ENCODE peak calls at places on chromosome 20, in five cellular contexts. T, F, R, Y and J are unnamed samples.

GRCh38 chr20:56826306-56826970 is 197.3 kb downstream of the TFAP2C start:
- DNase-seq in T (no peak), F (no peak), R (no peak), Y (no peak), J (no peak)

GRCh38 chr20:50187403-50188051 is 3.1 kb upstream of the CEBPB start:
- DNase-seq in T (peak), F (no peak), R (no peak), Y (peak), J (no peak)

GRCh38 chr20:56788671-56789610 is 159.8 kb downstream of the TFAP2C start:
- DNase-seq in T (no peak), F (no peak), R (no peak), Y (no peak), J (no peak)

GRCh38 chr20:40416274-40416673 is 272.8 kb downstream of the MAFB start:
- DNase-seq in T (no peak), F (no peak), R (no peak), Y (peak), J (no peak)

GRCh38 chr20:49646126-49646525 is 67.6 kb downstream of the B4GALT5 start:
- DNase-seq in T (peak), F (no peak), R (no peak), Y (no peak), J (no peak)

GRCh38 chr20:62631336-62632317 is 10.7 kb upstream of the SLCO4A1 start:
- DNase-seq in T (no peak), F (no peak), R (no peak), Y (no peak), J (no peak)

GRCh38 chr20:57399587-57400261 is 8.5 kb downstream of the RBM38 start:
- DNase-seq in T (no peak), F (no peak), R (peak), Y (no peak), J (no peak)

GRCh38 chr20:59094576-59094975 is 52.0 kb upstream of the PRELID3B start:
- DNase-seq in T (no peak), F (no peak), R (no peak), Y (no peak), J (no peak)

GRCh38 chr20:60254901-60255411 is 296.7 kb downstream of the CDH26 start:
- DNase-seq in T (peak), F (peak), R (no peak), Y (no peak), J (no peak)

GRCh38 chr20:49074521-49074920 is 28.4 kb downstream of the CSE1L start:
- DNase-seq in T (no peak), F (no peak), R (no peak), Y (no peak), J (no peak)

GRCh38 chr20:9344080-9344920 is 170.1 kb upstream of the LAMP5 start:
- DNase-seq in T (peak), F (no peak), R (no peak), Y (no peak), J (no peak)

GRCh38 chr20:33822423-33822822 is 11.3 kb downstream of the CHMP4B start:
- DNase-seq in T (no peak), F (no peak), R (no peak), Y (no peak), J (no peak)

GRCh38 chr20:58905236-58905635 is 52.7 kb downstream of the GNAS start:
- DNase-seq in T (no peak), F (no peak), R (no peak), Y (no peak), J (no peak)

GRCh38 chr20:50029697-50030428 is 47.1 kb downstream of the SNAI1 start:
- DNase-seq in T (peak), F (peak), R (no peak), Y (no peak), J (no peak)

GRCh38 chr20:50379049-50379990 is 130.9 kb upstream of the PTPN1 start:
- DNase-seq in T (peak), F (peak), R (peak), Y (peak), J (peak)

GRCh38 chr20:36507746-36508145 is 33.6 kb upstream of the MYL9 start:
- DNase-seq in T (no peak), F (no peak), R (no peak), Y (no peak), J (peak)

GRCh38 chr20:22795897-22796296 is 211.5 kb upstream of the FOXA2 start:
- DNase-seq in T (peak), F (no peak), R (no peak), Y (peak), J (no peak)

GRCh38 chr20:40562031-40562430 is 127.0 kb downstream of the MAFB start:
- DNase-seq in T (peak), F (no peak), R (no peak), Y (peak), J (no peak)

GRCh38 chr20:17969276-17969883 is 562 bp downstream of the MGME1 start:
- DNase-seq in T (no peak), F (peak), R (no peak), Y (peak), J (no peak)

GRCh38 chr20:59787186-59787890 is 146.1 kb downstream of the SYCP2 start:
- DNase-seq in T (no peak), F (no peak), R (no peak), Y (no peak), J (no peak)

GRCh38 chr20:20410678-20411077 is 42.8 kb downstream of the INSM1 start:
- DNase-seq in T (no peak), F (peak), R (no peak), Y (peak), J (peak)

GRCh38 chr20:41340327-41341055 is at the start of gene LPIN3:
- DNase-seq in T (peak), F (peak), R (peak), Y (peak), J (peak)

GRCh38 chr20:24001901-24002405 is 13.4 kb upstream of the GGTLC1 start:
- DNase-seq in T (no peak), F (no peak), R (no peak), Y (no peak), J (no peak)

GRCh38 chr20:61588356-61589054 is 336.4 kb downstream of the CDH4 start:
- DNase-seq in T (peak), F (no peak), R (no peak), Y (no peak), J (no peak)

GRCh38 chr20:1567392-1568165 is 10.1 kb upstream of the SIRPD start:
- DNase-seq in T (peak), F (no peak), R (no peak), Y (no peak), J (no peak)

GRCh38 chr20:56469077-56469449 is 636 bp downstream of the RTF2 start:
- DNase-seq in T (no peak), F (no peak), R (no peak), Y (no peak), J (no peak)

GRCh38 chr20:2237059-2237458 is 58.7 kb upstream of the TGM3 start:
- DNase-seq in T (peak), F (no peak), R (no peak), Y (peak), J (peak)

GRCh38 chr20:23164176-23164601 is 78.1 kb upstream of the CD93 start:
- DNase-seq in T (no peak), F (no peak), R (no peak), Y (peak), J (no peak)

GRCh38 chr20:5731753-5732366 is 18.3 kb upstream of the SHLD1 start:
- DNase-seq in T (no peak), F (no peak), R (no peak), Y (no peak), J (no peak)

GRCh38 chr20:62235001-62235776 is 3.1 kb upstream of the OSBPL2 start:
- DNase-seq in T (no peak), F (peak), R (no peak), Y (no peak), J (no peak)

GRCh38 chr20:62908971-62909791 is 17.1 kb downstream of the DIDO1 start:
- DNase-seq in T (no peak), F (no peak), R (no peak), Y (no peak), J (no peak)

GRCh38 chr20:59997886-59998285 is 39.7 kb downstream of the CDH26 start:
- DNase-seq in T (no peak), F (no peak), R (no peak), Y (no peak), J (no peak)

GRCh38 chr20:59598625-59599310 is 5.6 kb upstream of the PHACTR3 start:
- DNase-seq in T (no peak), F (peak), R (peak), Y (no peak), J (no peak)

GRCh38 chr20:11266571-11266970 is 592.8 kb upstream of the JAG1 start:
- DNase-seq in T (no peak), F (no peak), R (no peak), Y (no peak), J (no peak)

GRCh38 chr20:11270566-11270965 is 596.8 kb upstream of the JAG1 start:
- DNase-seq in T (no peak), F (no peak), R (no peak), Y (no peak), J (no peak)

GRCh38 chr20:11267131-11267761 is 593.4 kb upstream of the JAG1 start:
- DNase-seq in T (peak), F (peak), R (no peak), Y (peak), J (no peak)

GRCh38 chr20:11271319-11271718 is 597.5 kb upstream of the JAG1 start:
- DNase-seq in T (no peak), F (peak), R (peak), Y (no peak), J (no peak)

DNA sequence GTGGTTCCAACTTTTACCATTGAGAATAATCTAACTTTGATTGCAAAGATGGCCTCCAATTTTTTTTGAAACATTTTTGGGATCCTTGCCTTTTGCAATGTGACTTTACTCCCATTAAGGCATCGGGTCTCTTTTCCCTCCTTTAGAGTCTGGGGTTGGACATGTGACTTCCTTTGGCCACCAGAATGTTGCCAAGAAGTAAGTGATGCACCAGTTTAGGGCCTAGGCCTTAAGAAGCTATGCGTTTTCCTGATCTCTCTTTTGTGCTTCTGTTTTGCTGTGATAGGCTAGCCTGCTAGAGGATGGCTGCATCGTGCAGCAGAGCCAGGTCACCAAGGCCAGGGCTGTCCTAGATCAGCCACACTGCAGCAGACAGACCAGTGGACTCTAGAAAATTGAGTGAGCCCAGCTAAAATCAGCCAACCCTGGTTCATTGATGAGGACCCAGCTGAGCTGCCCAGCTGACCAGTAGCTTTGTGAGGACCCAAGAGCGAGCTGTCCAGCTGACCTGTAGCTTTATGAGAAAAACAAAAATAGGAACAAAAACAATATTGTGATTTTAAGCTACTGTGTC is 594.0 kb upstream of the JAG1 start:
- DNase-seq in T (peak), F (no peak), R (no peak), Y (no peak), J (no peak)
- H3K27ac ChIP-seq in T (peak), F (peak), R (peak), Y (no peak), J (no peak)

DNA sequence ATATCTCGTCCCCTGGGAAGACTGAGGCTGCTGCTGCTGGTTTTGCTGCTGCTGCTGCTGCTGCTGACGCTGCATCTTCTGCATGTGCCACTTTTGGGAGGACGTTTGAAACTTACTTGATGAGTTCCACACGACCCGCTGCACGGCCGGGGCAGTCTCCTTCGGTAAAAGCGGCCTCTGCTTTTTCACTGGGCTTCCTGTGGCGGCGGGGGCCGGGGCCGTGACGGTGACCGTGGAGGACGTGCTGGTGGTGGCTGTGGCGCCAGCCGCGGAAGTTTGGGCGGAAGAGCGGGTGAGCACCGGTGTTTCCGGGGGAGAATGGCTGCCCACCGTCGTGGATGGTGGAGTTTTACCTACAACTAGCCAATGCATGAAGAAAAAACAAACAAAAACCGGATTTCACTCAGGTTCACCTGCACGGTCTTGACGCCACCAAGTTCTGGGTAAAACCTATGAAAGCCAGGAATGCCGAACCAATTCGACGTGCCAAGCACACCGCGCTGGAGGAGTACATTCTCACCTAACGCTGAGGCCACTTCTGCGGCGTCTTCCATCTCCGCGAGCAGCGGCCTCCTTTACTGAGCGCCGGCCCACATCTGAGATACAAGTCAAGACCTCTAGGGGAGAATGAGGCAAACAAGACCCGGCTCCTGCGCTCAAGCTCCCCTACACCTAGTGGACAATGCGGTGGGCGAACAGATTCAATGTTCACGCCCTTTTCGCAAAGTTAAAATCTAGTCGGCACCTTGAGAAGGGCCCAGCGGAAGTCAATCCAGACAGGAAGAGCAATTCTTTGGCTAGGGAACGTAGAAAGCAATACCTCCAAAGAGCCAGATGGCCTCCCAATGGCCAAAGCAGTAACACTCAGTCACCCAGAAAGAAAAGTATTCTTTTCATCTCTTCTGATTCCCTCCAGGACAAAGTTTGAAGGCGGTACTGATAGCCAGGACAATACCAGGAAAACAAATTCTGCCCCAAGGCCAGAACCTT is 117.4 kb downstream of the ZMYND8 start:
- DNase-seq in T (no peak), F (no peak), R (no peak), Y (no peak), J (no peak)
- TF ChIP-seq CTCF in T (no peak), F (no peak), R (no peak), Y (no peak), J (no peak)

GRCh38 chr20:44955270-44955669 is 4.9 kb downstream of the TOMM34 start:
- DNase-seq in T (no peak), F (no peak), R (no peak), Y (no peak), J (no peak)
- H3K4me3 ChIP-seq in T (no peak), F (no peak), R (no peak), Y (no peak), J (no peak)

DNA sequence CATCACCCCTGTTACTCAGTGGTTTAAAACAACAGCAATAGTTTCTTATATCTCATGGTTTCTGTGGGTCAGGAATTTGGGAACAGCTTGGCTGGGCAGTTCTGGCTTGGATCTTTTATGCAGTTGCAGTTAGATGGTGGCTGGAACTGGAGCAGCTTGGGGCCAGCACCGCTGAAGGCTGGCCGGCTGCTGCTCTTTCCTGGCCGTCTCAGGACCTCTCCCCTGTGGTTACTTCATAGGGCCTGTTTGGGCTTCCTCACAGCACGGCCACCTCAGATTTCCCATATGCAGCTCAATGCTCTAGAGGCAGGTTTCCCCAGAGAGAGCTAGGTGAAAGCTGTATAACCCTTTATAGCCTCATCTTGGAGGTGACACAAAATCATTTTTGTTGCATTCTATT is 15.6 kb downstream of the PKIG start:
- DNase-seq in T (no peak), F (no peak), R (no peak), Y (no peak), J (no peak)
- H3K27ac ChIP-seq in T (no peak), F (peak), R (peak), Y (peak), J (peak)

DNA sequence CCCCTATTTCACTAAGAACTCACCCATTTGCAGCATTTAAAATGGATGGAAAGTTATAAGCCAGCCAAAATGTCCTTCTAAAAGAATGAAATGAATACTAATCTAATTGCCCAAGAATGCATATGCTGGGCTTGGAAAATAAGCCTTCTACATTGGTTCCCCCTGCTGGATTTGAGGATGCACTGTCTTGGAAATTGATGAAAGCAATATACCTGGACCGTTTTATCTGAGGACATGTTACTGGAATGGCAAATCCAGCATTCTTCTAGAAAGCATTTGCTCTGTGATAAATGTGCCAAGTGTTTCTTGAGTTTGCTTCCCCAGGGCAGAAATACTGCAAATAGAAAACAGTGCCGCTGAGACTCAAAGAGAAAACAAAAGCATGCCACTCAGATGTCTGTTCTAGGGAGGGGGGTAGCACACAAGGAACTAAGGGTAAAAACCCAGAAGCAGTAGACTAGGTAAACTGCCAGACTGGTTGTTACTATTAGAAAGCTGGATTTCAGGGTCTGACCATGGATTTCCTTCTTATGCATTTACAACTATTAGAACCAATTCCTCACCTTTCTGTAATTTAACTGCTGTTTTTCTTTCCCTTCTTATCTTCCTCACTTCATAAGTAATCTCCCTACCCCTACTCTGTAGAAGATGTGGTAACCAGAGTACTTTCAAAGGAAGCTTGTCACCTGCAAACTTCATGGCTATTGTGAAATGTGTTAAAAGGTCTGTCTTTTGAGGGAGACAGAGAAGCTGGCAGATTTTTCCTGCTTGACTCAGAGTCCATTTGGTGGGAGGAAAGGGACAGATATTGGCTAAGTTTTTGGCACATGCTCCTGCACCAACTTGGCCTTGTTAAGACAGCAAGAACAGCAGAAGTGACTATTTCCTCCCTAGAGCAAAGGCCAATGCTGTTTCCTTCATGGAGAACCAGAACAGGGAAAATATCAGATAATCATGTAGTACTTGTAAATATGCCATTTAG is 642.6 kb downstream of the KIF16B start:
- DNase-seq in T (peak), F (peak), R (no peak), Y (no peak), J (no peak)
- TF ChIP-seq CTCF in T (peak), F (peak), R (peak), Y (no peak), J (peak)

DNA sequence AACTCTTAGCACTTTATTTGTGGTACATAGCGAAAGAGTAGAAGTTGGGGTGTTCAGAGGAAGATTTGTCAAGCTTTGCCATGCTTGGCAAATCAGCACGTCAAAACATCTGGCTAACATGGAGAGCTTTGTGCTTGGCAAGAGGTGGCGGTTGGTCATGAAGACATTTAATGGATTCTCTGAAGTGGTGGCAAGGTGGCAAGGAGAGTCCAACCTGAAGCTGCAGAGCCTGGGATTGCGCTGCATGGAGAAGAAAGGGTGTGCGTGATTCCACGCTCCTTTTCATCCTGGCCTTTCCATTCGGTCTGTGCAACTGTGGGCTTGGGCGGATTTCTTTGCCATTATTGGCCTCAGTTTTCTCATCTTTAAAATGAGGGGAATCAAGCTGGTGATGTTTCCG is 3.1 kb downstream of the PYGB start:
- DNase-seq in T (no peak), F (no peak), R (no peak), Y (peak), J (no peak)
- H3K4me3 ChIP-seq in T (peak), F (no peak), R (no peak), Y (no peak), J (no peak)

DNA sequence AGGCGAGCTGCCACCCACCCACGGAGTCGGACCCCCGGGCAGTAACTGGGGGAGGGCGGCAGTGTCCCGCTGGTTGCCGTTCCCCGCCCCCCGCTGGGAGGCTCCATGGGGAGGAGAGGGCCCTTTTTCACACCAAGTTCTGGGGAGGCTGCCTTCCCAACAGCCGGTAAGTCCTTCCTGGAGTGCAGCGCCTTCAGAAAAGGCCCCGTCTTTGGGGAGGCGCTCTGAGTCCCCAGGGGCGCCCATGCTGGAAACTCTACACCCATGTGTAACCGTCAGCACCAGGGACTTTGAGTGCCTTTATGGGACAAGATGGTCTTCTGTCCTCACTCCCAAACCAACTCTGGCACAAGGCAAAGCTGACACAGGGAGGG is 435 bp upstream of the SOX18 start:
- DNase-seq in T (no peak), F (no peak), R (no peak), Y (no peak), J (no peak)
- H3K27ac ChIP-seq in T (no peak), F (no peak), R (no peak), Y (no peak), J (peak)